ENCODE peak calls at places on chromosomes 16 and 17, in seven cellular contexts. O, A, X, E, Q, M and D are unnamed samples.

GRCh38 chr17:5560361-5560988 is 23.8 kb downstream of the NLRP1 start:
- DNase-seq in O (no peak), M (no peak), E (no peak), X (no peak), Q (no peak), A (no peak), D (no peak)

GRCh38 chr16:87051526-87052320 is 265.5 kb downstream of the C16orf95 start:
- DNase-seq in X (no peak), M (no peak), A (no peak), E (no peak), O (no peak), Q (no peak), D (no peak)

GRCh38 chr17:81081619-81082176 is 46.7 kb downstream of the BAIAP2 start:
- DNase-seq in X (no peak), A (no peak), O (peak; percentile 63), M (no peak), Q (no peak), E (no peak), D (no peak)

GRCh38 chr16:15054357-15055140 is 1.3 kb downstream of the NTAN1 start:
- DNase-seq in A (no peak), O (no peak), M (no peak), X (no peak), Q (no peak), E (no peak), D (no peak)

GRCh38 chr17:62781356-62781755 is 26.8 kb downstream of the MARCHF10 start:
- DNase-seq in E (no peak), O (no peak), A (peak; percentile 73), M (peak; percentile 19), Q (peak; percentile 9), X (no peak), D (no peak)

GRCh38 chr17:5264930-5265329 is 17.2 kb upstream of the RABEP1 start:
- DNase-seq in X (no peak), O (no peak), E (no peak), A (no peak), Q (no peak), M (no peak), D (no peak)

GRCh38 chr17:6526362-6527152 is 29.8 kb downstream of the PITPNM3 start:
- DNase-seq in X (peak; percentile 16), M (peak; percentile 57), Q (peak; percentile 24), O (no peak), E (no peak), A (peak; percentile 30), D (no peak)

GRCh38 chr16:27164280-27164837 is 39.0 kb upstream of the KDM8 start:
- DNase-seq in M (no peak), A (no peak), X (no peak), E (no peak), Q (no peak), O (no peak), D (no peak)

GRCh38 chr17:3683054-3683511 is 12.9 kb downstream of the P2RX5 start:
- DNase-seq in O (peak; percentile 47), A (peak; percentile 39), M (peak; percentile 92), E (no peak), Q (peak; percentile 84), X (peak; percentile 52), D (no peak)

GRCh38 chr16:88099563-88099890 is 148.3 kb downstream of the BANP start:
- DNase-seq in E (no peak), A (no peak), X (no peak), O (no peak), M (no peak), Q (no peak), D (no peak)

GRCh38 chr16:85296859-85297698 is 184.8 kb upstream of the CIBAR2 start:
- DNase-seq in O (peak; percentile 63), Q (peak; percentile 67), M (peak; percentile 83), E (peak; percentile 68), A (peak; percentile 28), X (peak; percentile 85), D (no peak)

GRCh38 chr16:19935696-19936095 is 51.0 kb upstream of the GPRC5B start:
- DNase-seq in A (peak; percentile 12), M (no peak), X (no peak), O (no peak), E (no peak), Q (no peak), D (no peak)

GRCh38 chr16:381788-382717 is at the start of gene PGAP6:
- DNase-seq in X (peak; percentile 67), E (no peak), Q (no peak), M (peak; percentile 81), O (peak; percentile 79), A (peak; percentile 61), D (no peak)

GRCh38 chr17:80318166-80318565 is 57.5 kb downstream of the RNF213 start:
- DNase-seq in X (no peak), M (no peak), O (no peak), A (no peak), E (no peak), Q (no peak), D (no peak)

GRCh38 chr17:47952181-47953021 is 5.3 kb downstream of the PRR15L start:
- DNase-seq in O (peak; percentile 66), X (no peak), E (no peak), M (peak; percentile 52), A (no peak), Q (no peak), D (no peak)

GRCh38 chr16:78957328-78958100 is 643.0 kb downstream of the MAF start:
- DNase-seq in E (no peak), O (no peak), X (no peak), A (no peak), Q (no peak), M (no peak), D (no peak)

GRCh38 chr17:28325221-28325620 is 6.2 kb downstream of the TMEM97 start:
- DNase-seq in M (peak; percentile 23), A (no peak), E (no peak), X (no peak), Q (peak; percentile 5), O (no peak), D (no peak)

GRCh38 chr17:6044261-6044660 is 25.9 kb upstream of the WSCD1 start:
- DNase-seq in A (no peak), Q (no peak), E (no peak), O (no peak), M (no peak), X (no peak), D (no peak)

GRCh38 chr17:58330997-58331814 is 2.6 kb upstream of the TSPOAP1 start:
- DNase-seq in M (peak; percentile 47), X (peak; percentile 92), E (no peak), O (peak; percentile 45), Q (peak; percentile 42), A (no peak), D (no peak)

GRCh38 chr16:81647527-81647926 is 131.6 kb upstream of the PLCG2 start:
- DNase-seq in E (no peak), A (no peak), O (no peak), X (no peak), M (peak; percentile 82), Q (peak; percentile 55), D (no peak)

GRCh38 chr16:56862776-56863175 is 2.2 kb upstream of the SLC12A3 start:
- DNase-seq in A (no peak), O (no peak), E (no peak), X (no peak), Q (no peak), M (no peak), D (no peak)

GRCh38 chr16:89017956-89018604 is 41.1 kb upstream of the CBFA2T3 start:
- DNase-seq in E (no peak), O (no peak), X (no peak), A (no peak), Q (no peak), M (peak; percentile 33), D (no peak)

GRCh38 chr16:53465606-53466290 is 31.5 kb downstream of the RBL2 start:
- DNase-seq in E (no peak), M (no peak), X (peak; percentile 57), Q (no peak), A (peak; percentile 84), O (no peak), D (no peak)

GRCh38 chr17:80859004-80859941 is 132.4 kb upstream of the CHMP6 start:
- DNase-seq in A (peak; percentile 88), O (peak; percentile 75), E (no peak), Q (peak; percentile 67), M (peak; percentile 80), X (no peak), D (peak; percentile 28)

GRCh38 chr17:45248132-45248936 is 13.6 kb downstream of the SPATA32 start:
- DNase-seq in A (no peak), O (peak; percentile 76), M (peak; percentile 92), X (peak; percentile 81), E (peak; percentile 70), Q (peak; percentile 91), D (no peak)

GRCh38 chr17:79627766-79628690 is 17.2 kb upstream of the RBFOX3 start:
- DNase-seq in A (no peak), E (peak; percentile 44), M (peak; percentile 45), Q (peak; percentile 24), O (peak; percentile 18), X (no peak), D (no peak)

GRCh38 chr17:72123964-72124791 is 3.4 kb downstream of the SOX9 start:
- DNase-seq in M (peak; percentile 83), Q (peak; percentile 74), A (peak; percentile 49), X (no peak), O (no peak), E (no peak), D (no peak)
- H3K4me1 ChIP-seq in M (peaks cover 5% of the 10 kb centered on the region), Q (peaks cover 3% of the 10 kb centered on the region), A (peaks cover 27% of the 10 kb centered on the region), X (peaks cover 5% of the 10 kb centered on the region), O (peaks cover 62% of the 10 kb centered on the region), E (peaks cover 4% of the 10 kb centered on the region), D (peaks cover 30% of the 10 kb centered on the region)

GRCh38 chr16:73217654-73218053 is 169.7 kb upstream of the ZFHX3 start:
- DNase-seq in X (peak; percentile 2), O (no peak), Q (no peak), E (no peak), A (no peak), M (no peak), D (no peak)
- TF ChIP-seq CTCF in X (peak; percentile 2), O (no peak), Q (peak; percentile 66), E (no peak), A (peak; percentile 23), M (peak; percentile 76), D (no peak)

DNA sequence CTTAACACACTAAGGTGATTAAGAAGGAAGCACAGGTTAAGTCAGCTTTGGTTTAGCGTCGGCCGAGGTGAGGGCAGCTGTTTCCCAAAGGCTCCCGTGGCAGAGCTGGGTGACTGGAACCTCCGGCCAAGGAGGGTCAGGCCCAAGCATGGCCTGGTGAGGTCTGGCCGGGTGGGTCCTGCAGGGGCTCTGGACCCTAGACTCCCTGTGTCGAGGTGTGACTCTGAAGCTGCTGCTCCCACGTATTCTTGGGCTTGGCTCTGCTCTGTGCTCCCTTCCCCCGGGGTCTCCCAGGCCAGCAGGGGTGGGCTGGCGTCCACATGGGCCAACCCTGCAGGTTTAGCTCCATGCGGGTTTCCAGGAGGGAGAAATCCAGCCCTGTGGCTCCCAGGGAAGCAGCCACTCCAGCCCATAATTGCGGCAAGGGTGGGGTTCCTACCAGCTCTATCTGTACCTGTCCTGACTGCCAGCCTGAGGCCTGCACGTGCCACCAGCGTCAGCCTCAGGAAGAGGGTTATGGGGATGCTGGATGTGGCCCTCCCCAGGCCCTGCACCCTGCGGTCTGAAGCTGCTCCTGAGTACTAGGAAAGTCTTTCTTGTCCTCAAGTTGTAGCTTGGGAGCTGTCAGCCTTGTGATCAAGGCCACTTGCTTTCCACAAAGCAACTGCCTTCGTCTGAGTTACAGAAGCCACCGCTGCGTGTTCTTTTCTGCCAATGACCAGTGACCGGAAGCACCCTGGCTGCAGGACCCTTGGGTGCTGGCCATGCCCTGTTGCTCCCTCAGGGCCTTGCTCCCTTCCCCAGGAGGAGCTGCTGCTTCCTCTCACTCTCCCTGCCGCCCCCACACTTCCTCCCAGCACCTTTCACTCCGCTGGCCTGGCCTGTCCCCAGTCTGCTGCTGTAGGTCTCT is 4.8 kb downstream of the CDK5R1 start:
- DNase-seq in M (no peak), O (no peak), X (peak; percentile 52), A (no peak), Q (no peak), E (no peak), D (no peak)
- H3K4me1 ChIP-seq in M (peaks cover 10% of the 10 kb centered on the region), O (peaks cover 52% of the 10 kb centered on the region), X (peaks cover 40% of the 10 kb centered on the region), A (peaks cover 21% of the 10 kb centered on the region), Q (peaks cover 5% of the 10 kb centered on the region), E (no peaks in the 10 kb centered on the region), D (peaks cover 26% of the 10 kb centered on the region)

GRCh38 chr16:54812229-54812628 is 118.4 kb upstream of the IRX5 start:
- DNase-seq in A (peak; percentile 17), Q (no peak), O (no peak), X (no peak), M (no peak), E (no peak), D (no peak)
- TF ChIP-seq CTCF in A (peak; percentile 15), Q (peak; percentile 35), O (no peak), X (peak; percentile 1), M (peak; percentile 53), E (no peak), D (no peak)